ENCODE peak calls at places on chromosomes 3 and 15, in four cellular contexts. E is K562, T is GM12878, Q is HL-60. H is an unnamed sample.

GRCh38 chr3:145915787-145916186 is 245.2 kb downstream of the PLOD2 start:
- DNase-seq in Q (no peak), T (no peak), E (no peak), H (no peak)

GRCh38 chr3:106728315-106728821 is 648.9 kb upstream of the CCDC54 start:
- DNase-seq in E (no peak), T (no peak), Q (no peak), H (no peak)

GRCh38 chr3:147410518-147411234 is 1.5 kb downstream of the ZIC1 start:
- DNase-seq in Q (no peak), E (no peak), T (no peak), H (no peak)

GRCh38 chr3:186073641-186074040 is 35.2 kb downstream of the ETV5 start:
- DNase-seq in Q (no peak), T (no peak), E (no peak), H (no peak)

GRCh38 chr15:94522125-94522524 is 290.8 kb downstream of the MCTP2 start:
- DNase-seq in T (no peak), E (no peak), Q (no peak), H (no peak)

GRCh38 chr3:104526901-104527401 is 839.8 kb upstream of the ALCAM start:
- DNase-seq in Q (no peak), T (peak), E (no peak), H (no peak)

GRCh38 chr3:37974121-37974927 is 16.3 kb upstream of the VILL start:
- DNase-seq in T (no peak), E (peak), Q (peak), H (peak)

GRCh38 chr3:142278451-142278850 is 53.1 kb upstream of the GK5 start:
- DNase-seq in E (no peak), T (no peak), Q (no peak), H (no peak)

GRCh38 chr15:41022487-41023090 is 69.3 kb downstream of the CHAC1 start:
- DNase-seq in Q (peak), E (peak), T (peak), H (peak)

GRCh38 chr3:61526307-61526706 is 35.1 kb upstream of the PTPRG start:
- DNase-seq in Q (no peak), T (no peak), E (no peak), H (no peak)

GRCh38 chr15:88678755-88679154 is 39.9 kb downstream of the ISG20 start:
- DNase-seq in E (no peak), Q (no peak), T (no peak), H (no peak)

GRCh38 chr15:85473455-85473854 is 93.1 kb downstream of the AKAP13 start:
- DNase-seq in E (no peak), T (no peak), Q (no peak), H (no peak)

GRCh38 chr3:190497809-190498208 is 16.1 kb upstream of the IL1RAP start:
- DNase-seq in E (no peak), Q (no peak), T (no peak), H (no peak)

GRCh38 chr3:174051191-174051590 is 653.6 kb downstream of the NLGN1 start:
- DNase-seq in Q (no peak), T (no peak), E (no peak), H (no peak)

GRCh38 chr3:32842987-32843386 is 25.2 kb downstream of the TRIM71 start:
- DNase-seq in Q (peak), E (no peak), T (no peak), H (no peak)

GRCh38 chr3:102054543-102054942 is 205.2 kb downstream of the NFKBIZ start:
- DNase-seq in E (no peak), T (no peak), Q (no peak), H (no peak)

GRCh38 chr3:30516238-30516637 is 90.2 kb upstream of the TGFBR2 start:
- DNase-seq in E (no peak), T (no peak), Q (no peak), H (no peak)

GRCh38 chr3:165522371-165522770 is 314.9 kb downstream of the BCHE start:
- DNase-seq in T (no peak), Q (no peak), E (no peak), H (no peak)

GRCh38 chr15:77530576-77530975 is 102.1 kb downstream of the LINGO1 start:
- DNase-seq in Q (no peak), E (no peak), T (no peak), H (no peak)

GRCh38 chr3:112425858-112426750 is 73.2 kb downstream of the BTLA start:
- DNase-seq in Q (peak), E (no peak), T (no peak), H (no peak)

GRCh38 chr3:117407317-117407716 is 697.7 kb downstream of the TUSC7 start:
- DNase-seq in Q (no peak), T (no peak), E (no peak), H (no peak)

GRCh38 chr15:69172854-69173253 is 12.4 kb downstream of the GLCE start:
- DNase-seq in Q (no peak), T (no peak), E (no peak), H (no peak)

GRCh38 chr3:188416041-188416440 is 262.1 kb downstream of the LPP start:
- DNase-seq in T (no peak), Q (no peak), E (no peak), H (no peak)

GRCh38 chr15:31488437-31489204 is 162.0 kb downstream of the KLF13 start:
- DNase-seq in T (peak), E (peak), Q (peak), H (peak)

GRCh38 chr3:128145279-128145678 is 8.0 kb upstream of the EEFSEC start:
- DNase-seq in Q (peak), E (peak), T (no peak), H (no peak)

GRCh38 chr3:76442374-76442915 is 597.5 kb upstream of the ROBO2 start:
- DNase-seq in Q (no peak), E (no peak), T (no peak), H (no peak)

GRCh38 chr3:45618081-45618509 is 23.5 kb downstream of the LIMD1 start:
- DNase-seq in Q (no peak), E (no peak), T (no peak), H (no peak)

GRCh38 chr3:73086071-73086494 is 24.6 kb downstream of the EBLN2 start:
- DNase-seq in E (peak), T (no peak), Q (no peak), H (no peak)

GRCh38 chr3:1350885-1351284 is 258.1 kb downstream of the CNTN6 start:
- DNase-seq in T (no peak), E (no peak), Q (no peak), H (no peak)

GRCh38 chr3:19898725-19899124 is 35.3 kb downstream of the EFHB start:
- DNase-seq in E (no peak), Q (no peak), T (no peak), H (no peak)

GRCh38 chr3:47715928-47716327 is 65.8 kb downstream of the SMARCC1 start:
- DNase-seq in E (no peak), Q (no peak), T (no peak), H (no peak)

GRCh38 chr3:59138966-59139365 is 89.1 kb upstream of the CFAP20DC start:
- DNase-seq in E (no peak), Q (no peak), T (no peak), H (no peak)

GRCh38 chr3:52190294-52190841 is 7.6 kb upstream of the ALAS1 start:
- DNase-seq in T (no peak), E (no peak), Q (no peak), H (no peak)

GRCh38 chr15:52234596-52235541 is 43.7 kb upstream of the GNB5 start:
- DNase-seq in Q (no peak), T (no peak), E (no peak), H (no peak)

GRCh38 chr15:65583701-65584100 is 27.2 kb downstream of the INTS14 start:
- DNase-seq in E (no peak), T (peak), Q (no peak), H (peak)

GRCh38 chr3:43062556-43063040 is 43.3 kb downstream of the POMGNT2 start:
- DNase-seq in Q (no peak), E (peak), T (no peak), H (no peak)

GRCh38 chr3:53145109-53146077 is 15.2 kb upstream of the RFT1 start:
- DNase-seq in Q (no peak), E (no peak), T (no peak), H (no peak)

GRCh38 chr15:56817266-56817665 is 84.0 kb upstream of the ZNF280D start:
- DNase-seq in E (no peak), Q (no peak), T (no peak), H (no peak)
- TF ChIP-seq SPI1 in E (no peak), Q (no peak), T (no peak), H (no peak)

GRCh38 chr3:8458711-8459110 is 42.9 kb upstream of the LMCD1 start:
- DNase-seq in Q (no peak), T (no peak), E (no peak), H (no peak)
- TF ChIP-seq SPI1 in Q (no peak), T (no peak), E (no peak), H (no peak)

DNA sequence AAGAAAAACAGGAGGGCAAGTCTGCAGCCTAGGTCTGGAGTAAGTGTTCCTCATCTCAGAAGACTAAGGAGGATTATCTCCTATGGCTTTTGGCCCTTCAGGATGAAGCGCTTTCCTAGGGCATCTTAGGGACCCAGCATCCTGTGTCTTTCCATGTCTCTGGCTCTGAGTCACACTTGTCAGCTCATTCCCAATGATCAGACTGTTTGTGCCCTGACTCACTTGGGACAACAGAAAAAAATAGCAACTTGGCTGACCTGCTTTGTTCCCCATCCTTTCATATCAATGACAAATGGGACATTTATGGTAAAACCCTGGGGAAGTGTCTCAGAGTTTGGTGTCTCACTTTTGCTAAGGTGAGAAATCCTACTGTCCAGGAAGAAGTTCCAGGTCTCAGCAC is 76.2 kb upstream of the OXTR start:
- DNase-seq in T (no peak), E (no peak), Q (no peak), H (no peak)
- TF ChIP-seq SPI1 in T (no peak), E (no peak), Q (no peak), H (no peak)

GRCh38 chr3:158920375-158920774 is 118.5 kb downstream of the MFSD1 start:
- DNase-seq in E (no peak), T (no peak), Q (no peak), H (no peak)
- TF ChIP-seq SPI1 in E (no peak), T (no peak), Q (no peak), H (no peak)

DNA sequence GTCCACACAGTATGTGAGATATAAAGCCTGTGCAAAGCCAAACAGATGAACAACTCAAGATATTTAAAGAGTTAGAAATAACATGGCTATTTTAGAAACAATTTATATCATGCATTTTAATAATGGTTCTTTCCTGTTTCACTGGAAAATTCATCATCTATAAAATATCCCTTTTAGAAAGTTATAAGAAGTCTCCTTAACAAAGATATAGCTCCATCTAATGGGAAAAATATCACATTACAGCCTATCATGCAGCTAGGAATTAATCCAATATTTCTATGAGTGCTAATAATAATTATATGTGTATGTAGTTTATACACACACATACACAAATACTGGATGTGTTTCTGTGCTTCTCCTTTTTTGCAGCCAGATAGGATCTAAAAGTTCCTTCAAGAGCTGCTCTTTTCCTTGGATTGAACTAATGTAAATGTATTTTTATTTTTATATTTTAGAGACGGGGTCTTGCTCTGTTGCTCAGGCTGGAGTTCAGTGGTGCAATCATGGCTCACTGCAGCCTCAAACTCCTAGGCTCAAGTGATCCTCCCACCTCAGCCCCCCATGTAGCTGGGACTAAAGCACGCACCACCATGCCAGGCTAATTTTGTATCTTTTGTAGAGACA is 21.6 kb downstream of the RPL22L1 start:
- DNase-seq in E (peak), T (no peak), Q (no peak), H (no peak)
- TF ChIP-seq SPI1 in E (no peak), T (no peak), Q (no peak), H (no peak)

DNA sequence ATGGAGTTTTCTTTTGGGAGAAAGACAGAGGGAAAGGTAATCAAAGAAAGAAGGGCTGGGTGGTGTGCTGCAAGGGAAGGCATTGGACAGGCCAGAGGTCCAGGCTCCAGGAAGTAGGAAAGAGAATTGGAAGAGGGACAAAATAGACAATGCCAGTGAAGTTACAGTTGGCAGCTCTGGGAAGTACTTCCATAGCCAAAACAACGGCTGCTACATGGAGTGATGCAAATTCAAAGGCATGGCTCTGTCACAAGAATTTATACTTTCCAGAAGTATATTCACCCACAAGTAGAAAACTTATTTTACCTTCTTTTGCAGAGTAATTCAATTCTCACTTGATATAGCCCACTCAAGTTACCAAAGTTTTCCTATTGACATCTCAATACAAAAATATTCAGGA is 191.5 kb downstream of the TNIK start:
- DNase-seq in T (no peak), E (no peak), Q (no peak), H (no peak)
- TF ChIP-seq SPI1 in T (no peak), E (no peak), Q (no peak), H (no peak)

DNA sequence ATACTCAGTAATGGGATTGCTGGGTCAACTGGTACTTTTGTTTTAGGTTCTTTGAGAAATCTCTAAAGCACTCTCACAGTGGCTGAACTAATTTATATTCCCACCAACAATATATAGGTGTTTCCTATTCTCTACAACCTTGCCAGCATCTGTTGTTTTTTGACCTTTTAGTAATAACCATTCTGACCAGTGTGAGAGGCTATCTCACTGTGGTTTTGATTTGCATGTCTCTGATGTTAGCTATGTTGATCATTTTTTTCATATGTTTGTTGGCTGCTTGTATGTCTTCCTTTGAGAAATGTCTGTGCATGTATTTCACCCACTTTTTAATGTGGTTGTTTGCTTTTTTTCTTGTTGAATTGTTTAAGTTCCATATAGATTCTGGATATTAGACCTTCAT is 98.2 kb upstream of the DCBLD2 start:
- DNase-seq in T (no peak), Q (no peak), E (no peak), H (no peak)
- TF ChIP-seq SPI1 in T (no peak), Q (no peak), E (no peak), H (no peak)